ENCODE peak calls at places on chromosomes 11 and 22, in seven cellular contexts. B is SJSA1, X is uterus, G is NT2/D1, H is AG09309, I is dorsolateral prefrontal cortex, J is coronary artery. Y is an unnamed sample.

GRCh38 chr11:102114032-102114431 is 3.8 kb downstream of the YAP1 start:
- DNase-seq in B (no peak), X (no peak), G (no peak), H (no peak), I (no peak), J (no peak), Y (peak)

GRCh38 chr11:106322111-106322510 is 244.6 kb downstream of the AASDHPPT start:
- DNase-seq in B (no peak), X (no peak), G (no peak), H (no peak), I (no peak), J (no peak), Y (no peak)

GRCh38 chr11:77213029-77213579 is 85.1 kb downstream of the MYO7A start:
- DNase-seq in B (no peak), X (no peak), G (no peak), H (no peak), I (no peak), J (peak), Y (no peak)

GRCh38 chr11:130588471-130588870 is 140.0 kb downstream of the ADAMTS15 start:
- DNase-seq in B (no peak), X (no peak), G (no peak), H (no peak), I (no peak), J (no peak), Y (peak)

GRCh38 chr11:100356035-100356434 is 331.1 kb upstream of the ARHGAP42 start:
- DNase-seq in B (no peak), X (no peak), G (no peak), H (no peak), I (no peak), J (no peak), Y (no peak)

GRCh38 chr22:24429411-24430365 is 2.3 kb downstream of the ADORA2A start:
- DNase-seq in B (no peak), X (no peak), G (no peak), H (no peak), I (peak), J (no peak), Y (peak)

GRCh38 chr11:34356130-34356529 is 1.7 kb downstream of the ABTB2 start:
- DNase-seq in B (no peak), X (no peak), G (no peak), H (no peak), I (no peak), J (no peak), Y (no peak)

GRCh38 chr11:116984589-116984988 is 113.6 kb downstream of the SIK3 start:
- DNase-seq in B (no peak), X (no peak), G (no peak), H (peak), I (no peak), J (no peak), Y (peak)

GRCh38 chr11:117501499-117501898 is 173.8 kb downstream of the CEP164 start:
- DNase-seq in B (no peak), X (no peak), G (no peak), H (no peak), I (no peak), J (no peak), Y (no peak)

GRCh38 chr11:76616676-76617552 is 53.6 kb downstream of the LRRC32 start:
- DNase-seq in B (no peak), X (no peak), G (no peak), H (no peak), I (no peak), J (peak), Y (no peak)

GRCh38 chr11:27358306-27358705 is 4.7 kb downstream of the CCDC34 start:
- DNase-seq in B (no peak), X (no peak), G (no peak), H (peak), I (no peak), J (no peak), Y (peak)

GRCh38 chr11:15186146-15186545 is 71.4 kb downstream of the INSC start:
- DNase-seq in B (no peak), X (no peak), G (no peak), H (no peak), I (no peak), J (no peak), Y (peak)

GRCh38 chr11:36532908-36533601 is 23.0 kb upstream of the TRAF6 start:
- DNase-seq in B (no peak), X (no peak), G (no peak), H (no peak), I (no peak), J (no peak), Y (no peak)

GRCh38 chr11:64340671-64341335 is 799 bp downstream of the CCDC88B start:
- DNase-seq in B (peak), X (no peak), G (no peak), H (no peak), I (no peak), J (peak), Y (peak)

GRCh38 chr11:61855939-61856730 is 28.0 kb downstream of the FADS2 start:
- DNase-seq in B (no peak), X (no peak), G (no peak), H (no peak), I (no peak), J (no peak), Y (no peak)

GRCh38 chr11:114472661-114473060 is 33.4 kb downstream of the REXO2 start:
- DNase-seq in B (no peak), X (no peak), G (no peak), H (no peak), I (no peak), J (no peak), Y (no peak)

GRCh38 chr11:23359297-23359696 is 499.0 kb upstream of the CCDC179 start:
- DNase-seq in B (no peak), X (no peak), G (no peak), H (peak), I (no peak), J (no peak), Y (peak)

DNA sequence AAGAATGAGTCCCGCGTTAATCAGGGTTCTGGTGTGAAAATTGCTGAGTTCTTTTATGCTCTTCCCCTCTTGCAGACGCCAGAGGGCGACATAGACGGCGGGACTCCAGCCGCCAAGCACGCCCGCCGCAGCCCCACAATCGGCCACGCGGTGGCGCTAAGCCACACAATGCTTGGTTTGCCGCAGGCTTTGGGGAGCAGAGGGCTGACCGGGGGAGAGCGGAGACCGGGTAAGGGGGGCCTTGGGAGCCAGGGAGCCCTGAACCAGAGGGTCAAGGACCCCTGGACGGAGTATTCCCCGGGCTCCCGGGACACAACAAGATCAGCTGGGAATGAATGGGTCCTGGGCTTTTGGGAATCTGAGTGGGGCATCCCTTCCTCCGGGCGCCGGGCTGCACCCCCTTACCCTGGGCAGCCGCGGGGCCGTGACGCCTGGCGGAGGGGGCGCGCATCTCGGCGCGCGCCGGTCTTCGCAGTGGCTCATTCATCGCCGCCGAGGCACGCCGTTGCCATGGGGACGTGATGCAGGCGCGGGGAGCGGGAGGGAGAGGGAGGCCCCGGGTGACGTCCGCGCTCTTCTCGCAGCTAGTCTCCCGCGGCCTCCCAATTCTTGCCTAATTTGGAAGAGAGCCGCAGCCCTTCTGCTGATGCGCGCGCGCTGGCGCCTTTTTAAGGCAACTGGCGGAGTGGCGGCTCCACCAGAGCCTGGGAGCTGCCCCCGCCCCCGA is 12.2 kb upstream of the NPAS4 start:
- DNase-seq in B (peak), X (peak), G (peak), H (peak), I (peak), J (peak), Y (peak)
- H3K4me3 ChIP-seq in B (peak), X (peak), G (peak), H (peak), I (peak), J (peak), Y (peak)

GRCh38 chr11:1570531-1570895 is 1.6 kb downstream of the DUSP8 start:
- DNase-seq in B (no peak), X (peak), G (no peak), H (no peak), I (no peak), J (no peak), Y (no peak)
- H3K4me3 ChIP-seq in B (no peak), X (peak), G (peak), H (no peak), I (peak), J (peak), Y (no peak)

DNA sequence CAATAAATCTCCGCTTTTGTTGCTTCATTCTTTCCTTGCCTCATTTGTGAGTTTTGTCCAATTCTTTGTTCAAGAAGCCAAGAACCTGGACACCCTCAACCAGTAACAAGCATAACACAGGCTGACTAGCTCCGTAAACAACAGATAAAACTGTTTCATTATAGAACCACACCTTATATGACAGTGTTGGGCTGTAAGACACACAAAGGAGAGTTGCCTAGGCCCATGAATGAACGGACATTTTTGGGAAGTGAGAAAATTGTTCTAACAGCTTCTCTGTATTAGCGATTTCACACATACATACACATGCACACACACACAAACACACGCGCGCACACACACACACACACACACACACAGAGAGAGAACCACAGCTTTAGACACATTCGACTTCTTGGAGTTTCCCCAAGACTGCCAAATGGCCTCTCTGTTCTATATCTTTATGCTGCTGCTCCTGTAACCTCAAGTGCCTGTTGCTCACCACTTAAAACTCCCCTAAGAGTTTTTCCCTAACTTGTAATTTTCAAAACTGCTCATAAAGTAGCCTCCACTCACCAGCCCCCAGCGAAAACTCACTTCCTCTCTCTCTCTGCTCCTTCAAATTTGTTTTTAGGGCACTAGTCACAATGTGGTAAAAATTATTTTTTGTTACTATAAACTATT is 35.9 kb downstream of the CTSC start:
- DNase-seq in B (no peak), X (no peak), G (no peak), H (peak), I (no peak), J (no peak), Y (no peak)
- H3K4me3 ChIP-seq in B (no peak), X (no peak), G (no peak), H (no peak), I (no peak), J (no peak), Y (no peak)

GRCh38 chr22:46753761-46754109 is 8.7 kb upstream of the TBC1D22A start:
- DNase-seq in B (no peak), X (no peak), G (no peak), H (no peak), I (no peak), J (no peak), Y (no peak)
- H3K4me3 ChIP-seq in B (no peak), X (no peak), G (no peak), H (no peak), I (no peak), J (peak), Y (peak)

GRCh38 chr11:128893578-128894295 is 2.6 kb downstream of the KCNJ5 start:
- DNase-seq in B (no peak), X (no peak), G (no peak), H (no peak), I (no peak), J (no peak), Y (no peak)

GRCh38 chr11:128894296-128894681 is 3.1 kb downstream of the KCNJ5 start:
- DNase-seq in B (no peak), X (no peak), G (no peak), H (no peak), I (no peak), J (no peak), Y (no peak)

GRCh38 chr11:128891410-128891861 is 280 bp downstream of the KCNJ5 start:
- DNase-seq in B (no peak), X (no peak), G (no peak), H (no peak), I (no peak), J (no peak), Y (no peak)

GRCh38 chr11:128891912-128892398 is 799 bp downstream of the KCNJ5 start:
- DNase-seq in B (no peak), X (no peak), G (no peak), H (no peak), I (no peak), J (no peak), Y (no peak)

DNA sequence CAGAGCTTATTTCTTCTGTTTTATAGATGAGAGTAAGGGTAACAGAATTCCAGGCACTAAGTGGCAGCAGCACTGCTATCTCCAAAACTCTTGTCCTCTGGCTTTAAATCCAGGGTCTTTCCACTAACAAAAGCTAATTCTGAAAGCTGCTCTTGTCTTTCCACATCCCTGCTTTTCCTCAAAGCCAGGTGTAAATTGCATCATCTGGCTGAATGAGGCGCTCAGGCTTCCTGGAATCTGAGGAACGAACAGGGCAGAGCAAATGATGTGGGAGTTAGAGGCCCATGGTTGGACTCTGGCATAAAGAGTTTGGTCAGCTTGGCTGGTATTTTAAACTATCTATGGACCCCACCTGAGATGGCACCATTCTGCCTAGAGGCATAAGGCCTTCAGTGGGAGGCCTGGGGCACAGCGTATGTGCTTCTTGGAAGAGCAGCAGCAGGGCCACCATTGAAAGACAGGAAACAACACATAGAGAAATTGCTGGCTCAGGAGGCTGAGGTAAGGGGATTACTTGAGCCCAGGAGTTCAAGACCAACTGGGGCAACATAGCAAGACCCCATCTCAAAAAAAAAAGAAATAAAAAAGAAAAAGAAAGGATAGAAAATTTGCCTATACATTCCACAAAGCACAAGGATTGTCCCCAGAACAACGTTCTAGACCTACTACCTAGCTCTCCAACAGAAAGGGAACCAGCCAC is 1.9 kb downstream of the KCNJ5 start:
- DNase-seq in B (no peak), X (no peak), G (no peak), H (no peak), I (no peak), J (no peak), Y (no peak)
- H3K4me3 ChIP-seq in B (no peak), X (no peak), G (no peak), H (no peak), I (no peak), J (no peak), Y (no peak)

DNA sequence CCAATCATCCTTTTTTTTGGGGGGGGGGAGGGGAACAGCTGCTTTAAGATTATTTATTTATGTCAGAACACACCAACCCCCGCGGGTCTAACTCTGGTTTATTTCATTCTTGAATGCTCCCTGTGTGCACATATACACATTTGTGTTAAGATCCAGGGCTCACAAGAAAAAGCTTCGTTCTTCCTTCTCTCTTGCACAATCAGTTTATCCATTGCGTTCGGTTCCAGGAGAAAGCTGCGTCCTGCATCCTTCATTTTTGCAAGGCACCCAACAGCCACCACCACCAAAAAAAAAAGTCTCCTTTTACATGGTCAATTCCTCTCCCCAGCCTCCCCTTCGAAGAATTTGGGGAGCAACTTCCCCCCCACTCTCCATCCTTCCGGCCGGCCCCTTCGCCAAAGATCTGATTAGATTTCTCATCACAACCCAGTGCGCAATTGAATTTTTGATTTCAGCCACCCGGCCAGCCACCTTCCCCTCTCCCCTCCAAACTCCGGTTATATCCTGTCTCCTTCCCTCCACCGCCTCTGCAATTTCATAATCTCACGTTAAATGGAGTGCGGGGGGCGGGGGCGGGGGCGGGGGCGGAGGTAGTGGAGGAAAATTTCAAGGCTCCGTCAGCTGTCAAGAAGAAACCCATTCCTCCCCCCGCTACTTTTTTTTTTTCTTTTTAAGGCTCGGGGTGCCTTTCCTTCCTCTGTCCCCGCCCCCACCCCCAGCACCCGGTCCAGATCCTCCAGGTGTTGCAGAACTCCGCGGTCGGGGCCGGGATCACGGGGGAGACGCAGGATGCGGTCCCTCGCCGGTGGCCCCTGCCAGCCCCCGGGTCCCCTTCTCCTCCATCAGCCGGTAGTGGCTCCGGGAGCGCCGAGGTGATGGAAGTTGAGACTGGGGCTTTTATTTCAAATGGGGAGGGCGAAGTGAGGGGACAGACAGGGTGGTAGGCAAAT is 1166.5 kb downstream of the LRRC4C start:
- DNase-seq in B (no peak), X (peak), G (no peak), H (no peak), I (no peak), J (no peak), Y (no peak)
- H3K4me3 ChIP-seq in B (peak), X (peak), G (peak), H (peak), I (peak), J (peak), Y (no peak)